ENCODE peak calls at places on chromosomes 11 and 22, in six cellular contexts. K is NCI-H1930, N is right lobe of liver, T is germinal center, L is GM20000, E is MM.1S. F is an unnamed sample.

GRCh38 chr11:62556872-62557631 is 10.4 kb upstream of the AHNAK start:
- DNase-seq in K (no peak), N (peak; percentile 27), T (no peak), L (no peak), E (peak; percentile 85), F (peak; percentile 71)

GRCh38 chr22:36999463-36999862 is 19.8 kb downstream of the TST start:
- DNase-seq in K (no peak), N (no peak), T (no peak), L (no peak), E (no peak), F (no peak)

GRCh38 chr22:44578115-44578457 is 80.1 kb upstream of the RTL6 start:
- DNase-seq in K (no peak), N (no peak), T (no peak), L (no peak), E (no peak), F (no peak)

GRCh38 chr22:50208939-50209892 is 8.4 kb downstream of the SELENOO start:
- DNase-seq in K (no peak), N (peak; percentile 59), T (no peak), L (no peak), E (no peak), F (no peak)

GRCh38 chr11:71307811-71308645 is 55.7 kb upstream of the SHANK2 start:
- DNase-seq in K (no peak), N (no peak), T (no peak), L (no peak), E (no peak), F (no peak)

GRCh38 chr11:119999220-119999619 is 138.7 kb downstream of the TRIM29 start:
- DNase-seq in K (no peak), N (no peak), T (no peak), L (no peak), E (no peak), F (no peak)

GRCh38 chr11:8533332-8533731 is 60.7 kb downstream of the STK33 start:
- DNase-seq in K (no peak), N (no peak), T (peak; percentile 25), L (peak; percentile 51), E (no peak), F (no peak)

GRCh38 chr11:62444271-62444833 is 25.5 kb downstream of the SCGB1A1 start:
- DNase-seq in K (peak; percentile 72), N (no peak), T (peak; percentile 63), L (peak; percentile 45), E (no peak), F (peak; percentile 54)

GRCh38 chr11:74139151-74139918 is 31.5 kb downstream of the C2CD3 start:
- DNase-seq in K (no peak), N (no peak), T (no peak), L (no peak), E (no peak), F (no peak)

GRCh38 chr11:15326535-15326934 is 211.8 kb downstream of the INSC start:
- DNase-seq in K (no peak), N (no peak), T (no peak), L (no peak), E (no peak), F (no peak)

GRCh38 chr11:72010529-72011233 is 12.0 kb downstream of the IL18BP start:
- DNase-seq in K (no peak), N (no peak), T (no peak), L (no peak), E (no peak), F (no peak)

F was measured in GDM1.